ENCODE peak calls at places on chromosomes 16 and 17, in seven cellular contexts. One of them, this sample, is unnamed.

GRCh38 chr16:68086336-68086821 is 1.2 kb downstream of the NFATC3 start:
- DNase-seq in right atrium auricular region: no peak
- DNase-seq in CD8-positive, alpha-beta T cell: no peak
- DNase-seq in stomach: no peak
- DNase-seq in body of pancreas: no peak
- DNase-seq in GM23338: peak; percentile 59
- DNase-seq in left ventricle myocardium inferior: no peak
- DNase-seq in this sample: no peak

GRCh38 chr17:74963656-74964055 is 8.9 kb downstream of the HID1 start:
- DNase-seq in stomach: no peak
- DNase-seq in GM23338: peak; percentile 47
- DNase-seq in CD8-positive, alpha-beta T cell: no peak
- DNase-seq in body of pancreas: no peak
- DNase-seq in left ventricle myocardium inferior: no peak
- DNase-seq in right atrium auricular region: no peak
- DNase-seq in this sample: no peak

GRCh38 chr16:58336332-58337089 is 41.7 kb upstream of the PRSS54 start:
- DNase-seq in stomach: peak; percentile 87
- DNase-seq in GM23338: peak; percentile 95
- DNase-seq in left ventricle myocardium inferior: peak; percentile 84
- DNase-seq in body of pancreas: peak; percentile 85
- DNase-seq in CD8-positive, alpha-beta T cell: peak; percentile 88
- DNase-seq in right atrium auricular region: peak; percentile 91
- DNase-seq in this sample: peak; percentile 85

GRCh38 chr16:13332713-13333255 is 431.4 kb downstream of the SHISA9 start:
- DNase-seq in left ventricle myocardium inferior: no peak
- DNase-seq in CD8-positive, alpha-beta T cell: no peak
- DNase-seq in GM23338: peak; percentile 54
- DNase-seq in body of pancreas: no peak
- DNase-seq in stomach: no peak
- DNase-seq in right atrium auricular region: no peak
- DNase-seq in this sample: no peak

GRCh38 chr16:1195393-1195666 is 29.7 kb downstream of the TPSG1 start:
- DNase-seq in left ventricle myocardium inferior: no peak
- DNase-seq in stomach: no peak
- DNase-seq in GM23338: no peak
- DNase-seq in body of pancreas: no peak
- DNase-seq in right atrium auricular region: no peak
- DNase-seq in CD8-positive, alpha-beta T cell: no peak
- DNase-seq in this sample: no peak

GRCh38 chr17:74780443-74781238 is 4.5 kb upstream of the NAT9 start:
- DNase-seq in stomach: no peak
- DNase-seq in GM23338: peak; percentile 75
- DNase-seq in body of pancreas: no peak
- DNase-seq in CD8-positive, alpha-beta T cell: no peak
- DNase-seq in left ventricle myocardium inferior: no peak
- DNase-seq in right atrium auricular region: no peak
- DNase-seq in this sample: no peak

GRCh38 chr17:31266042-31266441 is 31.0 kb downstream of the OMG start:
- DNase-seq in stomach: no peak
- DNase-seq in left ventricle myocardium inferior: no peak
- DNase-seq in CD8-positive, alpha-beta T cell: peak; percentile 12
- DNase-seq in right atrium auricular region: no peak
- DNase-seq in GM23338: peak; percentile 50
- DNase-seq in body of pancreas: no peak
- DNase-seq in this sample: no peak

GRCh38 chr17:69437475-69437874 is 23.0 kb downstream of the MAP2K6 start:
- DNase-seq in right atrium auricular region: no peak
- DNase-seq in left ventricle myocardium inferior: no peak
- DNase-seq in body of pancreas: no peak
- DNase-seq in stomach: no peak
- DNase-seq in GM23338: no peak
- DNase-seq in CD8-positive, alpha-beta T cell: no peak
- DNase-seq in this sample: no peak

GRCh38 chr17:607341-608060 is 107.1 kb downstream of the VPS53 start:
- DNase-seq in body of pancreas: no peak
- DNase-seq in GM23338: no peak
- DNase-seq in stomach: no peak
- DNase-seq in left ventricle myocardium inferior: no peak
- DNase-seq in right atrium auricular region: no peak
- DNase-seq in CD8-positive, alpha-beta T cell: no peak
- DNase-seq in this sample: no peak

GRCh38 chr16:89122322-89122831 is 28.7 kb downstream of the ACSF3 start:
- DNase-seq in right atrium auricular region: no peak
- DNase-seq in GM23338: peak; percentile 22
- DNase-seq in body of pancreas: no peak
- DNase-seq in stomach: peak; percentile 73
- DNase-seq in CD8-positive, alpha-beta T cell: peak; percentile 78
- DNase-seq in left ventricle myocardium inferior: no peak
- DNase-seq in this sample: no peak

GRCh38 chr17:67922503-67922902 is 73.8 kb downstream of the C17orf58 start:
- DNase-seq in left ventricle myocardium inferior: no peak
- DNase-seq in right atrium auricular region: no peak
- DNase-seq in GM23338: no peak
- DNase-seq in body of pancreas: no peak
- DNase-seq in stomach: no peak
- DNase-seq in CD8-positive, alpha-beta T cell: no peak
- DNase-seq in this sample: no peak

GRCh38 chr16:10584956-10585561 is 4.7 kb upstream of the EMP2 start:
- DNase-seq in left ventricle myocardium inferior: no peak
- DNase-seq in stomach: no peak
- DNase-seq in CD8-positive, alpha-beta T cell: no peak
- DNase-seq in GM23338: no peak
- DNase-seq in right atrium auricular region: no peak
- DNase-seq in body of pancreas: no peak
- DNase-seq in this sample: no peak

GRCh38 chr16:6926341-6926740 is 406.3 kb upstream of the RBFOX1 start:
- DNase-seq in body of pancreas: no peak
- DNase-seq in CD8-positive, alpha-beta T cell: no peak
- DNase-seq in left ventricle myocardium inferior: no peak
- DNase-seq in stomach: no peak
- DNase-seq in right atrium auricular region: no peak
- DNase-seq in GM23338: no peak
- DNase-seq in this sample: no peak

GRCh38 chr16:2983706-2984136 is 3.5 kb upstream of the PKMYT1 start:
- DNase-seq in GM23338: peak; percentile 89
- DNase-seq in CD8-positive, alpha-beta T cell: peak; percentile 64
- DNase-seq in left ventricle myocardium inferior: peak; percentile 81
- DNase-seq in body of pancreas: peak; percentile 76
- DNase-seq in stomach: peak; percentile 85
- DNase-seq in right atrium auricular region: peak; percentile 88
- DNase-seq in this sample: peak; percentile 85

GRCh38 chr17:74274703-74275340 is 788 bp downstream of the DNAI2 start:
- DNase-seq in left ventricle myocardium inferior: no peak
- DNase-seq in GM23338: no peak
- DNase-seq in body of pancreas: no peak
- DNase-seq in right atrium auricular region: no peak
- DNase-seq in stomach: no peak
- DNase-seq in CD8-positive, alpha-beta T cell: no peak
- DNase-seq in this sample: no peak

GRCh38 chr16:3601614-3602319 is 9.6 kb downstream of the SLX4 start:
- DNase-seq in right atrium auricular region: no peak
- DNase-seq in GM23338: no peak
- DNase-seq in stomach: no peak
- DNase-seq in body of pancreas: no peak
- DNase-seq in CD8-positive, alpha-beta T cell: no peak
- DNase-seq in left ventricle myocardium inferior: no peak
- DNase-seq in this sample: no peak

GRCh38 chr17:71441098-71441497 is 679.7 kb upstream of the SOX9 start:
- DNase-seq in stomach: no peak
- DNase-seq in GM23338: no peak
- DNase-seq in left ventricle myocardium inferior: no peak
- DNase-seq in body of pancreas: no peak
- DNase-seq in right atrium auricular region: no peak
- DNase-seq in CD8-positive, alpha-beta T cell: no peak
- DNase-seq in this sample: no peak

DNA sequence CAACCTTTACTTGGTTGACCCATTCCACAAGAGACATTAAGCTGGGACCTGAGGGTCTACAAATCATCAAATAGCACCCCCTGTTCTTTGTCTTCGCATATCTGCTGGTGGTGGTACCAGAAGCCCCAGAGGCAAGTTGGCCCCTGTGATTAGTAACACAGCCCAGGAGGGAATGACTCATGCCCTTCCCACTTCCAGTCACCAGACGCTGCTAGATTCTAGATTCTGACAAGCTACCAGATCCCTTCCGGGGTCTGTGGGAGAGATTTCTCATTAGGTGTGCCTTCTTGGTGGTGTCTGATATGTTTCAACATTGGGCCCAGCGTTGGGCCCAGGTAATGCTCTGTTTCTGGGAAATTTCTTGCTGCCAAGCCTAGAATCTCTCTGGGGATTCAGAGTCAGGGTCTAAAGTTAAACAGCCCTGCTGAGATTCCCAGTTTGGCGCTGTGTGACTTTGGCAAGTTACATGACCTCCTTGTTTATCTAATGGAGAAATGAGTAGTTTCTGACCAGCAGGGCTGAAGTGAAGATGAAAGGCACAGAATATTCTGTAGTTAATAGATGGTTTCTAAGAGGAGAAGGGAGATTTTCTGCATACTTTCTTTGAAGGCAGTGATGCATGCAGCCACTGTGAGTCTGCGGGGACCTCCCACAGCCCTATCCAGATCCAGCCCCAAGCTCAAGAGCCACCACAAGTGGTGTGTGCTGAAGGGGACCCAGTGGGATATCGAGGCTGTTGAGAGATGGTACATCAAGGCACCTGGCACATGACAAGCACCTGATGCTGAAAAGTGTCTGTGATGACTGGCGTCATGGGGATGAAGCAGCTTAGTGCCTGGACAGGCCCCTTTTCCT is 3.9 kb downstream of the TRPV2 start:
- DNase-seq in stomach: no peak
- DNase-seq in GM23338: no peak
- DNase-seq in left ventricle myocardium inferior: no peak
- DNase-seq in right atrium auricular region: peak; percentile 74
- DNase-seq in body of pancreas: peak; percentile 44
- DNase-seq in CD8-positive, alpha-beta T cell: peak; percentile 43
- DNase-seq in this sample: no peak
- TF ChIP-seq CTCF in stomach: no peak
- TF ChIP-seq CTCF in GM23338: no peak
- TF ChIP-seq CTCF in left ventricle myocardium inferior: no peak
- TF ChIP-seq CTCF in right atrium auricular region: no peak
- TF ChIP-seq CTCF in body of pancreas: no peak
- TF ChIP-seq CTCF in CD8-positive, alpha-beta T cell: no peak
- TF ChIP-seq CTCF in this sample: no peak

GRCh38 chr16:80084614-80085013 is 456.2 kb upstream of the DYNLRB2 start:
- DNase-seq in left ventricle myocardium inferior: peak; percentile 25
- DNase-seq in CD8-positive, alpha-beta T cell: no peak
- DNase-seq in stomach: peak; percentile 51
- DNase-seq in GM23338: peak; percentile 85
- DNase-seq in body of pancreas: peak; percentile 55
- DNase-seq in right atrium auricular region: peak; percentile 70
- DNase-seq in this sample: peak; percentile 46
- H3K27ac ChIP-seq in left ventricle myocardium inferior: no peak overlapping the region
- H3K27ac ChIP-seq in CD8-positive, alpha-beta T cell: no peak overlapping the region
- H3K27ac ChIP-seq in stomach: no peak overlapping the region
- H3K27ac ChIP-seq in GM23338: no peak overlapping the region
- H3K27ac ChIP-seq in body of pancreas: no peak overlapping the region
- H3K27ac ChIP-seq in right atrium auricular region: no peak overlapping the region
- H3K27ac ChIP-seq in this sample: no peak overlapping the region

GRCh38 chr17:4742133-4742532 is 2.4 kb upstream of the CXCL16 start:
- DNase-seq in GM23338: no peak
- DNase-seq in stomach: no peak
- DNase-seq in right atrium auricular region: no peak
- DNase-seq in body of pancreas: no peak
- DNase-seq in left ventricle myocardium inferior: no peak
- DNase-seq in CD8-positive, alpha-beta T cell: no peak
- DNase-seq in this sample: no peak

GRCh38 chr17:4744999-4745969 is 5.6 kb upstream of the CXCL16 start:
- DNase-seq in right atrium auricular region: no peak
- DNase-seq in stomach: no peak
- DNase-seq in CD8-positive, alpha-beta T cell: no peak
- DNase-seq in GM23338: peak; percentile 89
- DNase-seq in body of pancreas: no peak
- DNase-seq in left ventricle myocardium inferior: no peak
- DNase-seq in this sample: no peak

GRCh38 chr17:4743216-4743615 is 3.5 kb upstream of the CXCL16 start:
- DNase-seq in CD8-positive, alpha-beta T cell: no peak
- DNase-seq in body of pancreas: no peak
- DNase-seq in right atrium auricular region: no peak
- DNase-seq in stomach: no peak
- DNase-seq in left ventricle myocardium inferior: no peak
- DNase-seq in GM23338: no peak
- DNase-seq in this sample: no peak

GRCh38 chr17:4742629-4743028 is 2.9 kb upstream of the CXCL16 start:
- DNase-seq in right atrium auricular region: no peak
- DNase-seq in GM23338: no peak
- DNase-seq in stomach: no peak
- DNase-seq in CD8-positive, alpha-beta T cell: no peak
- DNase-seq in left ventricle myocardium inferior: no peak
- DNase-seq in body of pancreas: no peak
- DNase-seq in this sample: no peak

GRCh38 chr17:4743898-4744297 is 4.2 kb upstream of the CXCL16 start:
- DNase-seq in left ventricle myocardium inferior: no peak
- DNase-seq in right atrium auricular region: no peak
- DNase-seq in CD8-positive, alpha-beta T cell: no peak
- DNase-seq in body of pancreas: no peak
- DNase-seq in stomach: no peak
- DNase-seq in GM23338: no peak
- DNase-seq in this sample: no peak
- H3K4me1 ChIP-seq in left ventricle myocardium inferior: peaks cover 32% of the 10 kb centered on the region
- H3K4me1 ChIP-seq in right atrium auricular region: peaks cover 27% of the 10 kb centered on the region
- H3K4me1 ChIP-seq in CD8-positive, alpha-beta T cell: peaks cover 21% of the 10 kb centered on the region
- H3K4me1 ChIP-seq in body of pancreas: peaks cover 10% of the 10 kb centered on the region
- H3K4me1 ChIP-seq in stomach: peaks cover 22% of the 10 kb centered on the region
- H3K4me1 ChIP-seq in GM23338: peaks cover 11% of the 10 kb centered on the region
- H3K4me1 ChIP-seq in this sample: peaks cover 35% of the 10 kb centered on the region

GRCh38 chr17:49707246-49707607 is 537 bp downstream of the SLC35B1 start:
- DNase-seq in left ventricle myocardium inferior: no peak
- DNase-seq in body of pancreas: no peak
- DNase-seq in CD8-positive, alpha-beta T cell: peak; percentile 49
- DNase-seq in stomach: no peak
- DNase-seq in right atrium auricular region: no peak
- DNase-seq in GM23338: peak; percentile 43
- DNase-seq in this sample: no peak

GRCh38 chr17:49699967-49700575 is 7.7 kb downstream of the SLC35B1 start:
- DNase-seq in right atrium auricular region: no peak
- DNase-seq in CD8-positive, alpha-beta T cell: no peak
- DNase-seq in GM23338: no peak
- DNase-seq in body of pancreas: no peak
- DNase-seq in stomach: no peak
- DNase-seq in left ventricle myocardium inferior: peak; percentile 63
- DNase-seq in this sample: peak; percentile 50

GRCh38 chr17:49705254-49705653 is 2.5 kb downstream of the SLC35B1 start:
- DNase-seq in CD8-positive, alpha-beta T cell: no peak
- DNase-seq in left ventricle myocardium inferior: no peak
- DNase-seq in right atrium auricular region: no peak
- DNase-seq in GM23338: no peak
- DNase-seq in stomach: no peak
- DNase-seq in body of pancreas: no peak
- DNase-seq in this sample: no peak

GRCh38 chr17:49700956-49701355 is 6.8 kb downstream of the SLC35B1 start:
- DNase-seq in right atrium auricular region: no peak
- DNase-seq in left ventricle myocardium inferior: no peak
- DNase-seq in stomach: no peak
- DNase-seq in CD8-positive, alpha-beta T cell: no peak
- DNase-seq in GM23338: no peak
- DNase-seq in body of pancreas: no peak
- DNase-seq in this sample: no peak

GRCh38 chr17:49703557-49704277 is 4.0 kb downstream of the SLC35B1 start:
- DNase-seq in body of pancreas: peak; percentile 31
- DNase-seq in left ventricle myocardium inferior: no peak
- DNase-seq in CD8-positive, alpha-beta T cell: no peak
- DNase-seq in right atrium auricular region: no peak
- DNase-seq in GM23338: peak; percentile 66
- DNase-seq in stomach: no peak
- DNase-seq in this sample: no peak
- TF ChIP-seq CTCF in body of pancreas: no peak
- TF ChIP-seq CTCF in left ventricle myocardium inferior: peak; percentile 65
- TF ChIP-seq CTCF in CD8-positive, alpha-beta T cell: no peak
- TF ChIP-seq CTCF in right atrium auricular region: peak; percentile 66
- TF ChIP-seq CTCF in GM23338: peak; percentile 40
- TF ChIP-seq CTCF in stomach: peak; percentile 18
- TF ChIP-seq CTCF in this sample: peak; percentile 43